ENCODE peak calls at places on chromosomes 5 and 9, in four cellular contexts. F is foreskin fibroblast, B is fibroblast of mammary gland, D is cardiac muscle cell. J is an unnamed sample.

GRCh38 chr9:85244856-85245255 is 496.9 kb downstream of the AGTPBP1 start:
- DNase-seq in F (no peak), B (no peak), D (no peak), J (no peak)

GRCh38 chr9:113520109-113520642 is 56.6 kb downstream of the RGS3 start:
- DNase-seq in F (no peak), B (no peak), D (no peak), J (peak)

GRCh38 chr5:115461506-115462290 is 82.9 kb downstream of the FEM1C start:
- DNase-seq in F (peak), B (peak), D (peak), J (peak)

GRCh38 chr5:103259705-103260355 is 1.3 kb downstream of the MACIR start:
- DNase-seq in F (peak), B (peak), D (peak), J (peak)

GRCh38 chr5:83162598-83162997 is 85.3 kb downstream of the XRCC4 start:
- DNase-seq in F (peak), B (no peak), D (no peak), J (no peak)

GRCh38 chr5:143182901-143183820 is 220.3 kb downstream of the NR3C1 start:
- DNase-seq in F (no peak), B (peak), D (peak), J (no peak)

GRCh38 chr5:65672787-65673186 is 48.0 kb downstream of the SHLD3 start:
- DNase-seq in F (peak), B (peak), D (peak), J (no peak)

GRCh38 chr5:134249469-134250379 is 23.9 kb upstream of the PPP2CA start:
- DNase-seq in F (peak), B (peak), D (peak), J (peak)

GRCh38 chr9:100884518-100884917 is 144.0 kb upstream of the PLPPR1 start:
- DNase-seq in F (no peak), B (no peak), D (no peak), J (no peak)

GRCh38 chr5:151034422-151035379 is 14.3 kb downstream of the GPX3 start:
- DNase-seq in F (no peak), B (no peak), D (no peak), J (peak)

GRCh38 chr5:165525268-165525667 is 2019.8 kb downstream of the MAT2B start:
- DNase-seq in F (peak), B (peak), D (peak), J (peak)

GRCh38 chr9:38396371-38396671 is 3.8 kb downstream of the ALDH1B1 start:
- DNase-seq in F (no peak), B (no peak), D (no peak), J (no peak)

GRCh38 chr9:124859803-124860581 is 1.8 kb downstream of the RPL35 start:
- DNase-seq in F (no peak), B (no peak), D (no peak), J (no peak)

GRCh38 chr9:116070256-116070914 is 83.2 kb upstream of the PAPPA start:
- DNase-seq in F (peak), B (peak), D (peak), J (no peak)

GRCh38 chr5:178895615-178896571 is at the start of gene ZFP2:
- DNase-seq in F (peak), B (peak), D (peak), J (peak)

GRCh38 chr5:157540707-157541451 is 34.7 kb downstream of the ADAM19 start:
- DNase-seq in F (peak), B (peak), D (peak), J (no peak)

GRCh38 chr5:61279725-61280124 is 52.3 kb upstream of the ZSWIM6 start:
- DNase-seq in F (no peak), B (no peak), D (no peak), J (no peak)

GRCh38 chr5:17288570-17288969 is 71.1 kb downstream of the BASP1 start:
- DNase-seq in F (no peak), B (no peak), D (no peak), J (no peak)

GRCh38 chr5:91146905-91147600 is 236.1 kb downstream of the ARRDC3 start:
- DNase-seq in F (no peak), B (no peak), D (peak), J (peak)

GRCh38 chr5:154962494-154962893 is 21.6 kb downstream of the MRPL22 start:
- DNase-seq in F (peak), B (peak), D (no peak), J (peak)

GRCh38 chr9:117073539-117074336 is 341.1 kb downstream of the ASTN2 start:
- DNase-seq in F (no peak), B (no peak), D (peak), J (peak)

GRCh38 chr9:134131471-134132207 is 4.2 kb upstream of the WDR5 start:
- DNase-seq in F (no peak), B (no peak), D (no peak), J (no peak)

GRCh38 chr5:34522599-34523381 is 133.3 kb upstream of the RAI14 start:
- DNase-seq in F (peak), B (peak), D (peak), J (peak)

GRCh38 chr5:147307170-147307569 is 72.3 kb downstream of the STK32A start:
- DNase-seq in F (no peak), B (no peak), D (no peak), J (no peak)

GRCh38 chr5:102718819-102719218 is 36.3 kb upstream of the PAM start:
- DNase-seq in F (peak), B (peak), D (no peak), J (peak)

GRCh38 chr9:97506787-97507186 is 5.3 kb downstream of the TMOD1 start:
- DNase-seq in F (no peak), B (no peak), D (no peak), J (no peak)

GRCh38 chr9:76957258-76957657 is 51.3 kb upstream of the PRUNE2 start:
- DNase-seq in F (no peak), B (no peak), D (no peak), J (no peak)

GRCh38 chr9:78539904-78540303 is 243.0 kb downstream of the PSAT1 start:
- DNase-seq in F (peak), B (peak), D (no peak), J (peak)

GRCh38 chr9:130537346-130538050 is 41.9 kb upstream of the FUBP3 start:
- DNase-seq in F (peak), B (peak), D (peak), J (peak)

GRCh38 chr9:124209279-124209678 is 48.5 kb upstream of the NEK6 start:
- DNase-seq in F (no peak), B (no peak), D (no peak), J (no peak)

GRCh38 chr5:88602584-88602983 is 280.4 kb downstream of the MEF2C start:
- DNase-seq in F (no peak), B (no peak), D (no peak), J (peak)
- TF ChIP-seq CTCF in F (no peak), B (no peak), D (no peak), J (peak)

GRCh38 chr9:99602854-99603253 is 218.8 kb upstream of the NR4A3 start:
- DNase-seq in F (no peak), B (no peak), D (no peak), J (no peak)
- TF ChIP-seq CTCF in F (no peak), B (no peak), D (no peak), J (no peak)

DNA sequence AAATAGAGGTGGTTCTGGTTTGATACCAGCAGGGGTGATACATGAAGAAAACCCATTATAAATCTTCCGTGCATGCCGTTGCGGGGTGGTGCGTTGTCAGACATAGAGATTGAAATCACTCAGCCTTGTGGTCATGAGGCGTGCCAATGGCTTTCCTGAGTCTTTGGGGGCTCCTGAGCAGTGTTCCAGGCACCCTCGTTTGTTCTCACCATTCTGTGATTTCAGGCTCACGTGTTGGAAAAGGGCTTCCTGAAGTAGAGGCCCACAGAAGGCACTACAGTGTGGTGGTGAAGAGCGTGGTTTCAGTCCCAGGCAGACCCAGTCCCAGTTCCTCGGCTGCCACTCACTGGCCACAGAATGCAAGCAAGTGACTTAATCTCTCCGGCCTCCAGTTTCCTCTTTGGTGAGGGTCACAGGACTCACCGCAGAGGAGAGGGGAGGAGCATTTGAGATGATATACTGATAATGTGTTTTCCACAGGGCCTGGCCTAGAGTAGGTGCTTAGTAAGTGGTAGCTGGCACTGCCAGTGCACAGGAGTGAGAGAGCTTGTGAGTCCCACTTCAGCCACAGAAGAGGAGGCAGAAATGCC is 20.5 kb upstream of the GLRX start:
- DNase-seq in F (no peak), B (peak), D (peak), J (peak)
- TF ChIP-seq CTCF in F (no peak), B (no peak), D (peak), J (no peak)

DNA sequence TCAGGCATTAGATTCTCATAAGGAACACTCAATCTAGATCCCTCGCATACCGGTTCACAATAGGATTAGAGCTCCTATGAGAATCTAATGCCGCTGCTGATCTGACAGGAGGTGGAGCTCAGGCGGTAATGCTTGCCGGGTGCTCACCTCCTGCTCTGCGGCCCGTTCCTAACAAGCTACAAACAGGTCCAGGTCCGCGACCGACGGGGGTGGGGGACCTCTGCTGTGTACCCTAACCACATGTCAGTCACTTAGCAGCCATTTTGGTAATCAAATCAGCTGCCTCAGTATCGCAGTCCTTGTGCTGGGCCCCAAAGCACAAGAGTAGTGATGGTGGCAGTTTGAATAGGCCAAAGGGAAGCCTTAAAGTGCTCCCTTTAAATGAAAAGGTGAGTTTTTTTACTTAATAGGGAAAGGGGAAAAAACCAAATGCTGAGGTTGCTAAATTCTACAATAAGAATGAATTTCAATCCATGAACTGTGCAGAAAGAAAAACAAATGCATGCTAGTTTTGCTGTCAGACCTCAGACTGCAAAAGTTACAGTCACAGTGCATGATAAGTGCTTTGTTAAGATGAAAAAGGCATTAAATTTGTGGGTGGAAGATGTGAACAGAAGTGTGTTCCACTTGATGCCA is 67.0 kb upstream of the TNPO1 start:
- DNase-seq in F (no peak), B (no peak), D (no peak), J (no peak)
- TF ChIP-seq CTCF in F (no peak), B (no peak), D (no peak), J (no peak)

DNA sequence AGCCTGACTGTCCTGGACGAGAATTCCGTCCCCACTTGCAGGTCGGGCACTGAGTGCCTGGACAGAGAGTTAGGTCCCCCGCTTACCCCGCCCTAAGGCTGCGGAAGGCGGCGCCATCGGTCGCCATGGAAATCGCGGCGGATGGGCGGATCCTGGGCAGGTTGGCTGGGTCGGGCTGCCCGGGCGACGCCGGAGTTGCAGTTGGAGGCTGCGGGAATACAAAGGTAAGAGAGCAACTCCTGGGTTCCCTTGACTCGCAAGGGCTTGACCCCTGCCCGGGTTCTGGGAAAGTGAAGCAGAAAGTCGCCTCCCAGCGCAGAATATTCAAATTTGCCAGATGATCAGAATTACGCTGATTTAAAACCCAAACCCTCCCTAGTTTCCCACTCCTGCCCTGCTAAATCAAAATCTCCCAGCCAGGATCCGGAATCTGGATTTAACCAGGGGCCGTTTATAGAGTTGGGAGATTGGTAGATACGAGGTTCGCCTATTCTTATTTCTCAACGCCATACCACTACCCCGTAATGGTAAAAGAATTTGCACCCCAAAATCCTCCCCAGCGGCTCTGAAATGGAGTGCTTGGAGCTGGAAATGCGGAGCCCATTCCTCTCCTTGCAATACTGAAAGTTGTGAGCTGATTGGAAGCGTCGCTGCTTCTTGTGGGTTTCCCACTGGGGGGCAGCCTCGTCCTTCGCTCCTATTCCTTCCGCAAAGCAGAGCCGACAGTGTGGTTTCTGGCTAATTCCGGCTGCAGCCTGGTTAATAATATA is 156.4 kb upstream of the RASEF start:
- DNase-seq in F (peak), B (peak), D (peak), J (peak)
- TF ChIP-seq CTCF in F (peak), B (peak), D (peak), J (peak)

GRCh38 chr5:169827769-169828168 is 152.5 kb downstream of the INSYN2B start:
- DNase-seq in F (peak), B (peak), D (peak), J (no peak)

GRCh38 chr5:169832236-169832635 is 148.1 kb downstream of the INSYN2B start:
- DNase-seq in F (no peak), B (no peak), D (no peak), J (no peak)

GRCh38 chr5:169831331-169831730 is 149.0 kb downstream of the INSYN2B start:
- DNase-seq in F (peak), B (no peak), D (no peak), J (peak)

GRCh38 chr5:169828385-169828784 is 151.9 kb downstream of the INSYN2B start:
- DNase-seq in F (no peak), B (no peak), D (no peak), J (no peak)

DNA sequence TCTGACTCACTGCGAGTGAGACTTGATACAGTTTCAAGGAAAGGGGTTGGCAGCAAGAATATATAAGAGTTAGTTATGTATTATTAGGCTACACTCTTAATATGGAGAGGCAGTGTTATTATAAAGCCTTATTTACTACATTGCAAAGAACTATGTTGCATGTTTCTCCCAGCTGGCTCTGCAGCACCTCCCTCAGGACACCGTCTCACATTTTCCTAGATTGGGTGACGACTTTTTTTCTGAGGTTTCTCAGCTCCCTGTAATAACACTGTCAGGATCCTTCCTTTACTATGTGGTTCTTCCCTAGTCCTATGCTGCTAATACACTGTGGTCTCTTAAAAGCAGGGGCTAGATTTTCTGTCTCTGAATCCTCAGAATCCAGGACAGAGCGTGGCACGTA is 153.7 kb downstream of the INSYN2B start:
- DNase-seq in F (peak), B (no peak), D (peak), J (no peak)
- TF ChIP-seq CTCF in F (peak), B (peak), D (peak), J (no peak)

GRCh38 chr5:37896159-37896558 is 56.3 kb upstream of the GDNF start:
- DNase-seq in F (no peak), B (no peak), D (no peak), J (no peak)

GRCh38 chr5:37899037-37899436 is 59.2 kb upstream of the GDNF start:
- DNase-seq in F (no peak), B (no peak), D (no peak), J (no peak)

GRCh38 chr5:37902323-37902722 is 62.5 kb upstream of the GDNF start:
- DNase-seq in F (no peak), B (no peak), D (no peak), J (no peak)

GRCh38 chr5:37905230-37905629 is 65.4 kb upstream of the GDNF start:
- DNase-seq in F (no peak), B (no peak), D (no peak), J (no peak)

DNA sequence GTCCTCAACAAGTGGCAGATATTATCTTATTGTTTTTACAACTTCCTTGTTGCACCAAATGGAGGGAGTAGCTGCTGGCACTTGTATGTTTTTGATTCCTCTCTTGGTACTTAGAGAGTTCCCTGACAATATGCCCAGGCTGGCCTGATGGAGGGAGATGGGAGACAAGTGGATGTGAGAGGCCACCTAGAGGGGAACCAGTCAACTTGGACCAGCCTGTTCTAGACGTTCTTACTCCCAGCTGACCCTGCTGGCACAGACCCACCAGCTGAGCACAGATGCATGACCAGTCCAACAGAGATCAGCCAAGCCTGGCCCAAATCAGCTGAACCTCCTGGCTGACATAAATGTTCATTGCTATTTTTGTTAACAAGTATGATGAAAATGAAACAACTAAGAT is 60.9 kb upstream of the GDNF start:
- DNase-seq in F (peak), B (peak), D (peak), J (peak)
- TF ChIP-seq CTCF in F (peak), B (peak), D (no peak), J (no peak)

DNA sequence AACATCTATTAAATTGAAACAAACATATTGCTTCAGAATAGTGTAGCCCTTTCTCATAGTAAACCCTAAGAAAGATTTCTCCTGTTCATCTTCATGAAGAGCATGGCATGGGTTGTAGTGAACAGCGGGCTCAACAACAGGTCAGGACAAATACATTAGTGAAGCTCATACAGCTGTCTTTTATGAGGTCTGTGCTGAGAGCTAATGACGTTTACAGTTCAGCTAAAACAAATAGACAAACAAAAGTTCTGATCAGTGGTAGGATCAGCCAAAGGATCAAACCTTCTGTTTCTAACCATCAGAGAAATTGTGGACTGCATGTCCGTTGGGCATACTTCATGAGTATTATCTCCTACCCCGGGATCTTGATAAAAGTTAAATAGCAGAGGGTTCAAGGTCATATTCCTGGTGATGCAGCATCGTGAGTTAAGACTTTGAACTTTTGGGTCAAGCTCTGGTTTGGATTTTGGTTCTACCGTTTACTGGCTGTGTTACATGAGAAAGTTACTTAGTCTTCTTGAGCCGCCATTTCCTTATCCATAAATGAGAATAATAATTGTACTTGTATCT is 37.9 kb downstream of the ACO1 start:
- DNase-seq in F (no peak), B (no peak), D (no peak), J (no peak)
- TF ChIP-seq CTCF in F (no peak), B (no peak), D (no peak), J (no peak)